ENCODE peak calls at places on chromosomes 2 and 18, in eight cellular contexts. K is CD8-positive, alpha-beta T cell; C is NCI-H2081; L is heart right ventricle; B is progenitor cell of endocrine pancreas; H is Calu3; J is PC-9; Y is stromal cell of bone marrow. F is an unnamed sample.

GRCh38 chr2:54470241-54470938 is 14.3 kb downstream of the SPTBN1 start:
- DNase-seq in H (no peak), J (no peak), Y (no peak), C (no peak), K (no peak), B (no peak), L (no peak), F (no peak)

GRCh38 chr2:51247252-51247651 is 215.3 kb upstream of the NRXN1 start:
- DNase-seq in B (no peak), K (no peak), L (no peak), J (no peak), Y (no peak), H (no peak), C (no peak), F (no peak)

GRCh38 chr2:241811209-241811951 is 2.4 kb downstream of the NEU4 start:
- DNase-seq in C (no peak), H (no peak), K (no peak), B (no peak), L (peak), Y (no peak), J (no peak), F (no peak)

GRCh38 chr2:44004735-44005602 is 9.2 kb upstream of the LRPPRC start:
- DNase-seq in K (no peak), L (no peak), J (no peak), Y (no peak), H (no peak), B (no peak), C (no peak), F (no peak)

GRCh38 chr2:234029150-234029733 is 21.3 kb upstream of the SPP2 start:
- DNase-seq in Y (no peak), L (no peak), B (no peak), K (no peak), J (no peak), H (no peak), C (no peak), F (no peak)

GRCh38 chr2:190649035-190649797 is at the start of gene NAB1:
- DNase-seq in C (peak), J (no peak), L (peak), K (peak), Y (no peak), B (peak), H (peak), F (peak)

GRCh38 chr2:71578665-71579371 is 125.5 kb downstream of the DYSF start:
- DNase-seq in H (no peak), B (no peak), J (no peak), Y (peak), L (peak), K (no peak), C (no peak), F (no peak)

GRCh38 chr2:171287036-171287435 is 126.3 kb upstream of the TLK1 start:
- DNase-seq in K (no peak), C (no peak), H (no peak), L (no peak), Y (no peak), J (no peak), B (no peak), F (no peak)

GRCh38 chr18:25109484-25109883 is 242.5 kb downstream of the ZNF521 start:
- DNase-seq in L (no peak), H (no peak), J (no peak), C (no peak), Y (no peak), K (no peak), B (no peak), F (no peak)

GRCh38 chr2:231642631-231643493 is 50.2 kb downstream of the TEX44 start:
- DNase-seq in C (no peak), H (peak), L (peak), Y (peak), B (no peak), J (peak), K (peak), F (no peak)

GRCh38 chr2:152861349-152861942 is 143.0 kb downstream of the ARL6IP6 start:
- DNase-seq in B (no peak), L (peak), Y (no peak), C (peak), K (no peak), J (no peak), H (peak), F (peak)

GRCh38 chr2:203636896-203637818 is 69.3 kb upstream of the CD28 start:
- DNase-seq in L (no peak), J (no peak), H (no peak), B (no peak), K (no peak), C (no peak), Y (peak), F (no peak)

GRCh38 chr2:241901500-241902351 is 32.2 kb downstream of the RTP5 start:
- DNase-seq in C (no peak), B (no peak), Y (no peak), K (no peak), J (peak), H (no peak), L (no peak), F (no peak)

GRCh38 chr18:49178736-49179135 is 228.0 kb upstream of the SMAD7 start:
- DNase-seq in B (no peak), K (no peak), Y (no peak), C (no peak), J (no peak), H (peak), L (peak), F (peak)

GRCh38 chr18:31058897-31059296 is 16.4 kb upstream of the DSC3 start:
- DNase-seq in Y (no peak), C (no peak), B (no peak), H (no peak), J (no peak), K (no peak), L (no peak), F (no peak)

GRCh38 chr18:60090170-60090569 is 190.4 kb downstream of the PMAIP1 start:
- DNase-seq in L (no peak), K (no peak), J (no peak), C (no peak), H (no peak), Y (no peak), B (no peak), F (peak)

GRCh38 chr2:166651080-166651675 is 157.1 kb upstream of the SCN7A start:
- DNase-seq in L (no peak), C (peak), Y (no peak), H (no peak), B (no peak), J (no peak), K (no peak), F (no peak)

GRCh38 chr2:120769076-120769786 is 33.6 kb downstream of the GLI2 start:
- DNase-seq in L (no peak), J (no peak), K (no peak), H (no peak), B (no peak), C (no peak), Y (no peak), F (no peak)

GRCh38 chr2:202017940-202018339 is 15.7 kb upstream of the FZD7 start:
- DNase-seq in Y (no peak), L (peak), J (no peak), C (no peak), K (no peak), H (no peak), B (no peak), F (no peak)

GRCh38 chr2:4354678-4355077 is 651.3 kb downstream of the DCDC2C start:
- DNase-seq in C (peak), Y (no peak), J (no peak), K (no peak), L (peak), H (no peak), B (no peak), F (peak)

GRCh38 chr2:155190342-155190741 is 491.8 kb downstream of the KCNJ3 start:
- DNase-seq in Y (no peak), L (no peak), J (no peak), C (peak), B (no peak), H (no peak), K (no peak), F (no peak)

GRCh38 chr2:216416571-216417307 is 4.5 kb downstream of the SMARCAL1 start:
- DNase-seq in L (no peak), C (no peak), B (no peak), Y (no peak), K (no peak), H (no peak), J (no peak), F (no peak)

GRCh38 chr2:58291726-58292430 is 50.8 kb upstream of the FANCL start:
- DNase-seq in K (no peak), L (no peak), Y (no peak), B (no peak), J (no peak), C (peak), H (no peak), F (peak)

GRCh38 chr2:33205693-33206434 is 259.1 kb downstream of the LTBP1 start:
- DNase-seq in B (no peak), H (no peak), C (no peak), L (no peak), K (no peak), Y (no peak), J (no peak), F (no peak)

GRCh38 chr2:162221064-162221463 is 22.2 kb downstream of the FAP start:
- DNase-seq in H (peak), C (peak), B (peak), L (peak), J (no peak), K (peak), Y (peak), F (peak)

GRCh38 chr18:10252952-10253680 is 201.3 kb upstream of the APCDD1 start:
- DNase-seq in B (no peak), H (no peak), J (no peak), L (no peak), Y (no peak), C (no peak), K (no peak), F (no peak)

GRCh38 chr2:28193552-28194383 is 198.9 kb upstream of the FOSL2 start:
- DNase-seq in K (no peak), B (no peak), C (no peak), H (no peak), J (peak), Y (no peak), L (no peak), F (peak)

GRCh38 chr2:25341031-25341727 is 546 bp downstream of the DNMT3A start:
- DNase-seq in Y (no peak), K (no peak), L (no peak), J (no peak), H (no peak), C (peak), B (no peak), F (no peak)

GRCh38 chr2:96642564-96643350 is at the start of gene FER1L5:
- DNase-seq in J (no peak), C (peak), Y (peak), L (peak), H (no peak), K (no peak), B (no peak), F (peak)